ENCODE peak calls at places on chromosomes 3 and 15, in eight cellular contexts. J, C, X, K, N, T, V and W are unnamed samples.
A peak's percentile ranks its signal among the peaks of the same experiment; 100 is the strongest.

GRCh38 chr3:5250467-5251195 is 63.1 kb downstream of the EDEM1 start:
- DNase-seq in J (no peak), N (no peak), V (no peak), T (no peak), X (no peak), C (no peak), K (no peak), W (no peak)

GRCh38 chr3:112858410-112859069 is 11.9 kb upstream of the CD200R1L start:
- DNase-seq in J (peak; percentile 10), C (no peak), N (peak; percentile 58), X (no peak), T (no peak), K (peak; percentile 81), V (no peak), W (no peak)

GRCh38 chr3:192916455-192917257 is 1.0 kb downstream of the MB21D2 start:
- DNase-seq in V (peak; percentile 62), K (no peak), X (peak; percentile 29), N (peak; percentile 64), J (peak; percentile 73), T (peak; percentile 56), C (peak; percentile 77), W (peak; percentile 87)

GRCh38 chr3:105040026-105040622 is 326.6 kb upstream of the ALCAM start:
- DNase-seq in J (peak; percentile 40), N (peak; percentile 15), K (no peak), C (no peak), V (no peak), T (no peak), X (no peak), W (no peak)

GRCh38 chr3:134056464-134056891 is 26.8 kb upstream of the SLCO2A1 start:
- DNase-seq in C (no peak), X (no peak), K (no peak), V (no peak), J (peak; percentile 18), T (no peak), N (no peak), W (no peak)

GRCh38 chr15:88954431-88955277 is 41.5 kb upstream of the MFGE8 start:
- DNase-seq in X (peak; percentile 24), V (no peak), K (no peak), J (no peak), N (no peak), T (no peak), C (peak; percentile 62), W (no peak)

GRCh38 chr3:190455843-190456242 is 6.1 kb upstream of the TMEM207 start:
- DNase-seq in X (no peak), K (no peak), N (no peak), V (no peak), T (no peak), C (no peak), J (no peak), W (no peak)

GRCh38 chr3:62161306-62161705 is 212.0 kb downstream of the FEZF2 start:
- DNase-seq in C (no peak), N (peak; percentile 7), V (no peak), X (no peak), J (peak; percentile 64), T (no peak), K (no peak), W (no peak)

GRCh38 chr3:171007316-171007715 is 19.2 kb downstream of the SLC2A2 start:
- DNase-seq in J (no peak), K (no peak), C (no peak), X (no peak), V (no peak), N (no peak), T (no peak), W (no peak)

GRCh38 chr3:109224333-109224732 is 87.8 kb downstream of the C3orf85 start:
- DNase-seq in K (no peak), X (no peak), C (no peak), T (peak; percentile 51), V (no peak), J (no peak), N (peak; percentile 27), W (no peak)

GRCh38 chr3:55409802-55410201 is 77.3 kb downstream of the WNT5A start:
- DNase-seq in J (peak; percentile 55), C (no peak), X (no peak), K (no peak), N (no peak), V (no peak), T (no peak), W (no peak)

GRCh38 chr3:103393395-103394186 is 958.8 kb downstream of the ZPLD1 start:
- DNase-seq in K (no peak), T (no peak), N (no peak), C (no peak), J (peak; percentile 71), X (no peak), V (no peak), W (no peak)

GRCh38 chr3:127985216-127985615 is 67.0 kb upstream of the SEC61A1 start:
- DNase-seq in V (no peak), N (no peak), C (no peak), X (no peak), J (no peak), T (no peak), K (no peak), W (no peak)

GRCh38 chr3:188792788-188793187 is 379.0 kb upstream of the TPRG1 start:
- DNase-seq in N (no peak), K (no peak), T (no peak), V (no peak), C (no peak), X (no peak), J (peak; percentile 27), W (no peak)

GRCh38 chr15:58947179-58947578 is 13.7 kb upstream of the SLTM start:
- DNase-seq in X (no peak), T (no peak), K (no peak), J (no peak), N (no peak), C (no peak), V (no peak), W (no peak)

GRCh38 chr3:176796371-176796770 is 400.9 kb downstream of the TBL1XR1 start:
- DNase-seq in J (peak; percentile 9), C (no peak), X (peak; percentile 0), N (no peak), V (no peak), T (no peak), K (no peak), W (no peak)

GRCh38 chr15:94174399-94174802 is 57.0 kb upstream of the MCTP2 start:
- DNase-seq in K (peak; percentile 48), J (peak; percentile 87), T (no peak), V (no peak), C (no peak), N (peak; percentile 89), X (no peak), W (no peak)

GRCh38 chr3:37935756-37936666 is 54.6 kb upstream of the VILL start:
- DNase-seq in X (peak; percentile 75), V (no peak), T (no peak), K (no peak), C (no peak), N (no peak), J (peak; percentile 95), W (no peak)

GRCh38 chr15:87736401-87736800 is 520.1 kb downstream of the NTRK3 start:
- DNase-seq in X (no peak), N (no peak), V (no peak), C (no peak), T (no peak), J (peak; percentile 76), K (no peak), W (no peak)

GRCh38 chr3:127043731-127044510 is 61.0 kb downstream of the PLXNA1 start:
- DNase-seq in T (peak; percentile 5), V (no peak), K (no peak), C (no peak), N (no peak), X (no peak), J (no peak), W (no peak)

GRCh38 chr15:57479005-57479404 is 102.7 kb downstream of the CGNL1 start:
- DNase-seq in T (no peak), C (no peak), K (no peak), V (no peak), N (no peak), X (no peak), J (no peak), W (no peak)

GRCh38 chr15:74025436-74025835 is 30.9 kb downstream of the PML start:
- DNase-seq in V (no peak), X (no peak), T (no peak), K (no peak), N (no peak), J (peak; percentile 61), C (no peak), W (no peak)

GRCh38 chr15:29815000-29815704 is 7.1 kb downstream of the TJP1 start:
- DNase-seq in X (no peak), C (no peak), K (no peak), T (no peak), J (peak; percentile 65), V (no peak), N (no peak), W (no peak)

GRCh38 chr15:40762919-40763800 is 708 bp upstream of the GCHFR start:
- DNase-seq in V (peak; percentile 76), T (peak; percentile 90), K (no peak), J (peak; percentile 11), X (no peak), C (peak; percentile 61), N (peak; percentile 69), W (peak; percentile 74)

GRCh38 chr3:11240496-11240895 is 31.7 kb upstream of the ATG7 start:
- DNase-seq in N (peak; percentile 66), C (no peak), T (no peak), X (no peak), V (peak; percentile 64), J (no peak), K (no peak), W (no peak)

GRCh38 chr15:73048624-73049295 is 3.5 kb upstream of the NEO1 start:
- DNase-seq in X (no peak), J (no peak), V (no peak), N (peak; percentile 63), T (no peak), C (no peak), K (no peak), W (no peak)

GRCh38 chr3:54434761-54435160 is 312.4 kb downstream of the CACNA2D3 start:
- DNase-seq in V (no peak), X (no peak), T (no peak), K (no peak), N (no peak), C (no peak), J (no peak), W (no peak)